ENCODE peak calls at places on chromosomes 2 and 18, in four cellular contexts. H is HCT116, J is pancreas, M is neuronal stem cell. P is an unnamed sample.
A peak's percentile ranks its signal among the peaks of the same experiment; 100 is the strongest.

GRCh38 chr2:19949071-19949470 is 40.8 kb downstream of the WDR35 start:
- DNase-seq in J (no peak), M (no peak), H (no peak), P (no peak)

GRCh38 chr18:43760010-43760409 is 482.7 kb upstream of the SYT4 start:
- DNase-seq in J (no peak), M (no peak), H (no peak), P (no peak)

GRCh38 chr2:203535784-203536590 is 886 bp upstream of the RAPH1 start:
- DNase-seq in H (no peak), M (peak; percentile 3), J (no peak), P (no peak)

GRCh38 chr2:79935771-79936657 is 368.5 kb downstream of the LRRTM1 start:
- DNase-seq in M (peak; percentile 49), J (peak; percentile 24), H (no peak), P (no peak)

GRCh38 chr2:58081000-58081399 is 34.4 kb downstream of the VRK2 start:
- DNase-seq in M (no peak), J (no peak), H (no peak), P (no peak)

GRCh38 chr2:240437181-240437860 is 1.9 kb downstream of the GPC1 start:
- DNase-seq in H (no peak), M (no peak), J (no peak), P (no peak)

GRCh38 chr2:171274757-171275156 is 114.1 kb upstream of the TLK1 start:
- DNase-seq in J (no peak), H (no peak), M (no peak), P (no peak)

GRCh38 chr2:74142340-74142739 is 5.4 kb downstream of the BOLA3 start:
- DNase-seq in H (no peak), M (no peak), J (no peak), P (no peak)

GRCh38 chr2:218853766-218854165 is 5.8 kb upstream of the WNT6 start:
- DNase-seq in H (no peak), M (no peak), J (no peak), P (no peak)

GRCh38 chr2:11647834-11648600 is 22.0 kb downstream of the NTSR2 start:
- DNase-seq in H (no peak), J (no peak), M (no peak), P (no peak)

GRCh38 chr2:86062043-86062442 is 43.6 kb downstream of the POLR1A start:
- DNase-seq in H (no peak), J (no peak), M (no peak), P (no peak)

GRCh38 chr2:236166157-236166780 is 1.9 kb downstream of the GBX2 start:
- DNase-seq in H (no peak), J (no peak), M (peak; percentile 23), P (no peak)

GRCh38 chr18:12239426-12239825 is 14.7 kb upstream of the CIDEA start:
- DNase-seq in M (no peak), J (no peak), H (no peak), P (no peak)

GRCh38 chr18:76463872-76464271 is 31.2 kb downstream of the ZNF516 start:
- DNase-seq in H (no peak), M (no peak), J (no peak), P (no peak)

GRCh38 chr2:120227111-120227991 is 4.2 kb upstream of the TMEM185B start:
- DNase-seq in H (no peak), J (no peak), M (no peak), P (no peak)

GRCh38 chr2:21363364-21363763 is 239.6 kb downstream of the TDRD15 start:
- DNase-seq in M (no peak), J (no peak), H (no peak), P (no peak)

GRCh38 chr2:54724150-54724559 is 693 bp downstream of the EML6 start:
- DNase-seq in H (no peak), M (no peak), J (no peak), P (no peak)

GRCh38 chr2:198144621-198145020 is 340.2 kb downstream of the PLCL1 start:
- DNase-seq in M (no peak), H (no peak), J (no peak), P (no peak)

GRCh38 chr2:8628179-8628869 is 53.5 kb upstream of the ID2 start:
- DNase-seq in H (peak; percentile 75), M (no peak), J (no peak), P (no peak)

GRCh38 chr2:149360106-149360505 is 29.7 kb downstream of the LYPD6 start:
- DNase-seq in M (no peak), J (no peak), H (no peak), P (no peak)

GRCh38 chr2:85376291-85377065 is 21.9 kb downstream of the ELMOD3 start:
- DNase-seq in J (no peak), H (no peak), M (no peak), P (no peak)

GRCh38 chr2:8000861-8001260 is 681.0 kb upstream of the ID2 start:
- DNase-seq in J (no peak), M (no peak), H (no peak), P (no peak)

GRCh38 chr2:241393524-241394196 is 37.6 kb downstream of the FARP2 start:
- DNase-seq in H (no peak), J (no peak), M (no peak), P (no peak)

GRCh38 chr18:48229445-48230052 is 179.6 kb downstream of the ZBTB7C start:
- DNase-seq in J (no peak), H (no peak), M (no peak), P (no peak)

GRCh38 chr18:37671119-37671518 is 105.5 kb upstream of the CELF4 start:
- DNase-seq in J (no peak), H (no peak), M (no peak), P (no peak)

GRCh38 chr18:10205136-10205535 is 249.3 kb upstream of the APCDD1 start:
- DNase-seq in M (no peak), J (no peak), H (no peak), P (no peak)

GRCh38 chr2:78056976-78057375 is 534.8 kb upstream of the LRRTM4 start:
- DNase-seq in H (no peak), M (no peak), J (no peak), P (no peak)
- H3K9me3 ChIP-seq in H (peaks cover 19% of the 10 kb centered on the region), M (no peaks in the 10 kb centered on the region), J (no peaks in the 10 kb centered on the region), P (peaks cover under 1% of the 10 kb centered on the region)

GRCh38 chr2:36177282-36177681 is 178.3 kb upstream of the CRIM1 start:
- DNase-seq in H (no peak), J (no peak), M (no peak), P (no peak)

GRCh38 chr2:36170805-36171204 is 184.8 kb upstream of the CRIM1 start:
- DNase-seq in J (no peak), H (no peak), M (no peak), P (no peak)

GRCh38 chr2:36174920-36175319 is 180.7 kb upstream of the CRIM1 start:
- DNase-seq in H (no peak), M (no peak), J (no peak), P (no peak)

GRCh38 chr2:36172828-36173227 is 182.8 kb upstream of the CRIM1 start:
- DNase-seq in M (no peak), J (no peak), H (no peak), P (no peak)

DNA sequence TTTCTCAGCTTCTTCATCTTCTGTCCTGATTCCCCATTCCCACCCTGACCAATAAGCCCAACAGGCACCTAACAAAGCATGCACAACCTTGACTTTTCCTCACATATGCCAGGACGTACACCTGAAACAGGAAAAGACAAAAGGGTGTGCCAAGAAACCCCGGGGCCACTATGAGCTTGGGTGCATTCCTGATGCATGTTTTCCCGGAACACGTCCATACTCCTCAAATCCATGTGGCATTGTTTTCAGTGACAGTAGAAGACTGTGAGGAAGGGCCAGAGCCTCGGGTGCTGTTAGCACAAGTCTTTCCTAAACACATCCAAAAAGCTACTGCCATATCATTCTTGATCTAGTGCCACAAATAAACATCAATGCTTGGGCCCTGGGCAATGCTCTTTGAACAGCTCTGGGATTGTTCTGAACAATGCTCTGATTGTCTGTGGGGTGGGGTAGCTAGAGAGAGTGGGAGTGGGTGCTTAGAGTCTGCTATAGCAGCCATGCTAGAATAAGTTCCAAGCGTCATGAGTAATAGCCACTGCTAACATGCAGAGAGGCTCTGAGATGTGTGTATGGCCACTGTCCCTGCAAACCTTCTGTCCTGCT is 181.7 kb upstream of the CRIM1 start:
- DNase-seq in J (no peak), H (no peak), M (no peak), P (no peak)
- H3K4me1 ChIP-seq in J (no peaks in the 10 kb centered on the region), H (no peaks in the 10 kb centered on the region), M (no peaks in the 10 kb centered on the region), P (no peaks in the 10 kb centered on the region)

GRCh38 chr2:100242891-100243670 is 79.2 kb downstream of the LONRF2 start:
- DNase-seq in H (peak; percentile 35), M (peak; percentile 62), J (no peak), P (peak; percentile 41)
- H3K27ac ChIP-seq in H (no peak overlapping the region), M (no peak overlapping the region), J (no peak overlapping the region), P (no peak overlapping the region)

GRCh38 chr2:83104202-83104601 is 1354.9 kb downstream of the SUCLG1 start:
- DNase-seq in H (no peak), M (no peak), J (no peak), P (no peak)

GRCh38 chr2:83103602-83104001 is 1355.5 kb downstream of the SUCLG1 start:
- DNase-seq in H (no peak), J (no peak), M (no peak), P (no peak)

DNA sequence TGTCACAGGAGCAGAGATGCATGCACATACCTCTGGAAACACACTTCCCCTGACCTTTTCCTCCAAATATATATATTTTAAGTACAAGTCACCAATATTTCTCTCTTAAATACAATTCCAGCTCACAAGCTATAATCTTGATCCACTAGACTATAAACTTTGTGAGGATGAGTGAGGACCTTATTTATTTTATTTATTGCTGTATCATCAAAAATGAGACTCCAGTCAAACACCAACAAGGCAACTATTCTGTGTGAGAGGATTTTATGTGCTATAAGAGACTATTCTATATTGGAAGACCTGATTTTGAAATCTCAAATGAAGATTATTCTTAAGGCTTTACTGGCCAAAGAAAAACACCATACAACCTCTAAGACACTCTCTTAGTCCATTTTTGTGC is 1352.2 kb downstream of the SUCLG1 start:
- DNase-seq in H (no peak), M (no peak), J (no peak), P (no peak)
- H3K9me3 ChIP-seq in H (no peaks in the 10 kb centered on the region), M (peaks cover 1% of the 10 kb centered on the region), J (no peaks in the 10 kb centered on the region), P (no peaks in the 10 kb centered on the region)